ENCODE peak calls at places on chromosomes 5 and 9, in four cellular contexts. A is HepG2, G is K562, R is HCT116. P is an unnamed sample. For H3K27me3, the result is how much of the 10 kb centered on the place peaks cover.

GRCh38 chr5:9479361-9479760 is 66.5 kb downstream of the SEMA5A start:
- DNase-seq in G (no peak), A (no peak), R (no peak), P (no peak)

GRCh38 chr5:67095346-67095871 is 101.2 kb downstream of the CD180 start:
- DNase-seq in G (no peak), R (no peak), A (peak), P (no peak)

GRCh38 chr5:174520420-174521396 is 203.7 kb upstream of the MSX2 start:
- DNase-seq in R (peak), G (no peak), A (peak), P (no peak)

GRCh38 chr9:68508547-68508946 is 32.1 kb downstream of the TMEM252 start:
- DNase-seq in R (no peak), A (no peak), G (peak), P (no peak)

GRCh38 chr5:173056783-173057061 is 570 bp downstream of the CREBRF start:
- DNase-seq in A (no peak), R (no peak), G (peak), P (no peak)

GRCh38 chr9:104856413-104856941 is 71.5 kb downstream of the ABCA1 start:
- DNase-seq in R (no peak), G (no peak), A (peak), P (no peak)

GRCh38 chr5:123945548-123945947 is 433.6 kb downstream of the CSNK1G3 start:
- DNase-seq in R (no peak), G (no peak), A (no peak), P (no peak)

GRCh38 chr9:131676431-131676972 is 63.4 kb downstream of the RAPGEF1 start:
- DNase-seq in R (no peak), A (no peak), G (no peak), P (no peak)

GRCh38 chr5:115842089-115842881 is 550 bp downstream of the AP3S1 start:
- DNase-seq in G (no peak), R (peak), A (peak), P (no peak)

GRCh38 chr5:179930788-179931473 is 23.2 kb upstream of the TBC1D9B start:
- DNase-seq in A (no peak), G (no peak), R (no peak), P (no peak)

GRCh38 chr5:145976431-145977155 is 40.2 kb downstream of the SH3RF2 start:
- DNase-seq in R (no peak), G (no peak), A (no peak), P (no peak)

GRCh38 chr9:80146466-80146865 is 574.7 kb downstream of the TLE4 start:
- DNase-seq in R (no peak), A (no peak), G (no peak), P (no peak)

GRCh38 chr5:56011835-56012234 is 17.1 kb upstream of the IL6ST start:
- DNase-seq in G (no peak), R (no peak), A (no peak), P (no peak)

GRCh38 chr9:70595211-70595610 is 180.8 kb upstream of the KLF9 start:
- DNase-seq in R (no peak), G (no peak), A (no peak), P (no peak)

GRCh38 chr5:168747987-168748777 is 169.0 kb upstream of the PANK3 start:
- DNase-seq in G (peak), R (peak), A (peak), P (peak)

GRCh38 chr5:7422262-7422661 is 26.3 kb downstream of the ADCY2 start:
- DNase-seq in A (no peak), G (no peak), R (no peak), P (no peak)

GRCh38 chr5:167574381-167574780 is 717.1 kb upstream of the WWC1 start:
- DNase-seq in G (no peak), R (no peak), A (no peak), P (no peak)

GRCh38 chr9:75200892-75201470 is 112.7 kb downstream of the OSTF1 start:
- DNase-seq in G (peak), R (peak), A (peak), P (peak)

GRCh38 chr9:78985084-78985738 is 586.6 kb upstream of the TLE4 start:
- DNase-seq in A (no peak), R (no peak), G (no peak), P (no peak)

GRCh38 chr9:97911970-97912369 is 10.3 kb downstream of the TRMO start:
- DNase-seq in G (no peak), R (no peak), A (no peak), P (no peak)

GRCh38 chr9:87884578-87885459 is 2.1 kb downstream of the SPATA31E1 start:
- DNase-seq in A (no peak), G (no peak), R (no peak), P (no peak)

GRCh38 chr9:130929571-130930022 is 9.4 kb downstream of the FIBCD1 start:
- DNase-seq in R (no peak), A (no peak), G (peak), P (no peak)

GRCh38 chr9:71036501-71036900 is 84.9 kb downstream of the TRPM3 start:
- DNase-seq in R (no peak), G (no peak), A (peak), P (no peak)

GRCh38 chr9:112556497-112557085 is 70.0 kb downstream of the KIAA1958 start:
- DNase-seq in A (no peak), R (no peak), G (no peak), P (no peak)

GRCh38 chr5:154753792-154754191 is 1.4 kb upstream of the LARP1 start:
- DNase-seq in G (no peak), A (no peak), R (no peak), P (no peak)

GRCh38 chr5:139812323-139812722 is 16.7 kb downstream of the PSD2 start:
- DNase-seq in G (no peak), A (no peak), R (no peak), P (no peak)

GRCh38 chr5:154538492-154538891 is 60.5 kb upstream of the HAND1 start:
- DNase-seq in G (no peak), R (no peak), A (no peak), P (no peak)

GRCh38 chr9:17536027-17536426 is 42.8 kb upstream of the SH3GL2 start:
- DNase-seq in R (no peak), A (no peak), G (no peak), P (no peak)

GRCh38 chr9:17535176-17535575 is 43.7 kb upstream of the SH3GL2 start:
- DNase-seq in G (no peak), R (no peak), A (no peak), P (no peak)

GRCh38 chr9:17531642-17532254 is 47.1 kb upstream of the SH3GL2 start:
- DNase-seq in R (peak), G (peak), A (peak), P (peak)

GRCh38 chr9:17528859-17529258 is 50.0 kb upstream of the SH3GL2 start:
- DNase-seq in G (no peak), R (no peak), A (no peak), P (no peak)

GRCh38 chr9:17532461-17532860 is 46.4 kb upstream of the SH3GL2 start:
- DNase-seq in A (no peak), R (no peak), G (no peak), P (no peak)
- H3K27me3 ChIP-seq in A (under half), R (under half), G (under half), P (under half)

DNA sequence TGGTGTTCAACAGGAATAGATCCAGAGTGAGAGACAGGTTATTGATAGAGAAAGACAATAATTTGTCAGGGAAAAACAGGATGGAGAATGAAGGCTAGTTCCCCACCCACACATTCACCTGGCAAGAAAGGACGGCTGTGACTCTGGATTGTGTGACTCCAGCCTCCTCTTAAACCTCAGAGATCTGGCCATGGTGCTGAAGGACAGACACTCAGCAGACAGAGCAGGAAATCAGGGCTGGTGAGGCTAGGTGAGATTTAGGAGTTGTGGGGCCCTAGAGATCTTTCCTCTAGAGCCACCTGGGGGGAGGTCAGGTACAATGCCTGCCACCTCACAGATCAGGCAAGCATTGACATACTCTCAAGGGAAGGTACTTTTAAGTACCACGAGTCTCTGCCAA is 15.2 kb downstream of the OR1B1 start:
- DNase-seq in R (no peak), A (no peak), G (no peak), P (no peak)
- TF ChIP-seq TCF7L2 in R (no peak), A (no peak), G (no peak), P (no peak)

GRCh38 chr9:137294091-137294683 is 7.9 kb downstream of the NRARP start:
- DNase-seq in G (peak), A (peak), R (peak), P (no peak)
- H3K27me3 ChIP-seq in G (under half), A (under half), R (under half), P (under half)

GRCh38 chr9:22244141-22245011 is 202.2 kb upstream of the DMRTA1 start:
- DNase-seq in A (peak), R (peak), G (no peak), P (no peak)
- TF ChIP-seq TCF7L2 in A (no peak), R (peak), G (no peak), P (no peak)

P was measured in Panc1.